ENCODE peak calls at places on chromosomes 16 and 17, in ten cellular contexts. O, C, F, L, N, Z, X, U, Y and Q are unnamed samples.

GRCh38 chr17:15289285-15290185 is 24.4 kb upstream of the PMP22 start:
- DNase-seq in O (no peak), C (no peak), F (no peak), L (no peak), N (no peak), Z (no peak), X (peak; percentile 82), U (no peak), Y (no peak), Q (no peak)

GRCh38 chr17:68291836-68292688 is 767 bp downstream of the ARSG start:
- DNase-seq in O (peak; percentile 95), C (peak; percentile 67), F (peak; percentile 28), L (peak; percentile 98), N (peak; percentile 88), Z (peak; percentile 16), X (peak; percentile 69), U (peak; percentile 79), Y (peak; percentile 88), Q (peak; percentile 62)

GRCh38 chr16:82506734-82507133 is 120.0 kb upstream of the CDH13 start:
- DNase-seq in O (no peak), C (no peak), F (no peak), L (no peak), N (no peak), Z (no peak), X (no peak), U (no peak), Y (no peak), Q (no peak)

GRCh38 chr17:65198653-65199382 is 61.6 kb downstream of the RGS9 start:
- DNase-seq in O (peak; percentile 36), C (peak; percentile 52), F (peak; percentile 22), L (peak; percentile 83), N (no peak), Z (peak; percentile 37), X (peak; percentile 75), U (no peak), Y (peak; percentile 82), Q (peak; percentile 12)

GRCh38 chr17:34561328-34561727 is 18.1 kb upstream of the TMEM132E start:
- DNase-seq in O (no peak), C (no peak), F (no peak), L (no peak), N (no peak), Z (no peak), X (no peak), U (no peak), Y (no peak), Q (no peak)

GRCh38 chr16:17459903-17460521 is 10.7 kb downstream of the XYLT1 start:
- DNase-seq in O (no peak), C (no peak), F (peak; percentile 67), L (peak; percentile 96), N (no peak), Z (no peak), X (no peak), U (no peak), Y (no peak), Q (no peak)

GRCh38 chr17:21464611-21465021 is 88.5 kb downstream of the KCNJ12 start:
- DNase-seq in O (no peak), C (no peak), F (no peak), L (no peak), N (no peak), Z (no peak), X (no peak), U (no peak), Y (peak; percentile 58), Q (no peak)

GRCh38 chr16:67857547-67858233 is 10.2 kb upstream of the CENPT start:
- DNase-seq in O (no peak), C (no peak), F (peak; percentile 82), L (no peak), N (no peak), Z (peak; percentile 92), X (peak; percentile 93), U (peak; percentile 61), Y (peak; percentile 78), Q (peak; percentile 52)

GRCh38 chr17:21674242-21674731 is 18.0 kb upstream of the KCNJ18 start:
- DNase-seq in O (no peak), C (no peak), F (no peak), L (peak; percentile 10), N (no peak), Z (no peak), X (no peak), U (no peak), Y (no peak), Q (no peak)

GRCh38 chr17:9232591-9233270 is 211.4 kb downstream of the NTN1 start:
- DNase-seq in O (no peak), C (no peak), F (peak; percentile 93), L (no peak), N (no peak), Z (no peak), X (no peak), U (no peak), Y (no peak), Q (no peak)

GRCh38 chr16:30063893-30064745 is 1.4 kb upstream of the ALDOA start:
- DNase-seq in O (peak; percentile 65), C (no peak), F (peak; percentile 84), L (peak; percentile 92), N (peak; percentile 31), Z (no peak), X (no peak), U (peak; percentile 84), Y (peak; percentile 88), Q (peak; percentile 73)

GRCh38 chr16:1871974-1872635 is at the start of gene MEIOB:
- DNase-seq in O (no peak), C (peak; percentile 43), F (no peak), L (no peak), N (no peak), Z (no peak), X (peak; percentile 24), U (no peak), Y (peak; percentile 95), Q (no peak)

GRCh38 chr16:81652798-81653505 is 126.1 kb upstream of the PLCG2 start:
- DNase-seq in O (no peak), C (no peak), F (no peak), L (no peak), N (no peak), Z (no peak), X (no peak), U (no peak), Y (peak; percentile 83), Q (no peak)

GRCh38 chr16:1993731-1994131 is 4.0 kb downstream of the SYNGR3 start:
- DNase-seq in O (no peak), C (no peak), F (no peak), L (no peak), N (no peak), Z (peak; percentile 51), X (peak; percentile 11), U (no peak), Y (no peak), Q (no peak)

GRCh38 chr17:44081681-44082080 is 11.1 kb downstream of the G6PC3 start:
- DNase-seq in O (no peak), C (no peak), F (no peak), L (no peak), N (no peak), Z (no peak), X (no peak), U (no peak), Y (no peak), Q (no peak)
- H3K36me3 ChIP-seq in O (no peaks in the 10 kb centered on the region), C (peaks cover 51% of the 10 kb centered on the region), F (no peaks in the 10 kb centered on the region), L (peaks cover 4% of the 10 kb centered on the region), N (peaks cover 16% of the 10 kb centered on the region), Z (no peaks in the 10 kb centered on the region), X (peaks cover 35% of the 10 kb centered on the region), U (peaks cover 97% of the 10 kb centered on the region), Y (peaks cover 23% of the 10 kb centered on the region), Q (peaks cover 32% of the 10 kb centered on the region)

GRCh38 chr16:84180519-84181140 is 6.2 kb downstream of the TAF1C start:
- DNase-seq in O (no peak), C (no peak), F (no peak), L (no peak), N (no peak), Z (no peak), X (no peak), U (peak; percentile 62), Y (peak; percentile 43), Q (no peak)

GRCh38 chr16:84179612-84180320 is 7.1 kb downstream of the TAF1C start:
- DNase-seq in O (no peak), C (no peak), F (no peak), L (no peak), N (no peak), Z (no peak), X (no peak), U (no peak), Y (peak; percentile 44), Q (no peak)

GRCh38 chr16:84177740-84178070 is 9.2 kb downstream of the TAF1C start:
- DNase-seq in O (no peak), C (no peak), F (peak; percentile 21), L (no peak), N (no peak), Z (peak; percentile 32), X (peak; percentile 39), U (no peak), Y (no peak), Q (no peak)

GRCh38 chr16:84178146-84178765 is 8.6 kb downstream of the TAF1C start:
- DNase-seq in O (no peak), C (no peak), F (peak; percentile 36), L (no peak), N (no peak), Z (no peak), X (no peak), U (no peak), Y (no peak), Q (no peak)

GRCh38 chr16:84178892-84179611 is 7.8 kb downstream of the TAF1C start:
- DNase-seq in O (no peak), C (no peak), F (no peak), L (no peak), N (no peak), Z (no peak), X (no peak), U (no peak), Y (peak; percentile 43), Q (no peak)
- H3K36me3 ChIP-seq in O (no peaks in the 10 kb centered on the region), C (peaks cover 42% of the 10 kb centered on the region), F (no peaks in the 10 kb centered on the region), L (no peaks in the 10 kb centered on the region), N (peaks cover 12% of the 10 kb centered on the region), Z (peaks cover under 1% of the 10 kb centered on the region), X (peaks cover 11% of the 10 kb centered on the region), U (peaks cover 60% of the 10 kb centered on the region), Y (peaks cover 22% of the 10 kb centered on the region), Q (no peaks in the 10 kb centered on the region)

DNA sequence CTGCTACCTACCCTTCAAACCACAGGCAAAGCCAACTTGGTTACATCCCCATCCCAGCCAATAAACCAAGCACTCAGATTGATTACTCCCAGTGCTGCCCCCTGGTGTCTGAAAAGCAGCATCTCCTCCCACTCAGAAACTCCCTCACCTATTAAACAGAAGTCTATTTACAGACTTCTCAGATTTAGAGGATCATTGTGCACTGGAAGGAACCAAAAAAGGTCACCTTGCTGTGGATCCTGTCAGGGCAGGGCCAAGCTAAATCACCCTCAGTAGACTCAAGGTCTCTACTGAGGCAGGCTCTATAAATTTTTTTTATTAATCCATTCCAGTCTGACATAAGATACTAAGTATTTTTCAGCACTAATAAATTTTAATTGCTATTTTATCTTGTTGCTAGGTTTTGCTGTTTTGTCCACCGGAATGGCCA is 17.6 kb downstream of the HIGD1B start:
- DNase-seq in O (peak; percentile 48), C (peak; percentile 70), F (peak; percentile 83), L (peak; percentile 86), N (peak; percentile 26), Z (peak; percentile 23), X (peak; percentile 82), U (peak; percentile 50), Y (peak; percentile 83), Q (peak; percentile 72)
- H3K36me3 ChIP-seq in O (peaks cover 39% of the 10 kb centered on the region), C (peaks cover 44% of the 10 kb centered on the region), F (no peaks in the 10 kb centered on the region), L (peaks cover 32% of the 10 kb centered on the region), N (peaks cover 70% of the 10 kb centered on the region), Z (peaks cover 5% of the 10 kb centered on the region), X (peaks cover 34% of the 10 kb centered on the region), U (peaks cover 87% of the 10 kb centered on the region), Y (peaks cover 46% of the 10 kb centered on the region), Q (peaks cover 92% of the 10 kb centered on the region)

DNA sequence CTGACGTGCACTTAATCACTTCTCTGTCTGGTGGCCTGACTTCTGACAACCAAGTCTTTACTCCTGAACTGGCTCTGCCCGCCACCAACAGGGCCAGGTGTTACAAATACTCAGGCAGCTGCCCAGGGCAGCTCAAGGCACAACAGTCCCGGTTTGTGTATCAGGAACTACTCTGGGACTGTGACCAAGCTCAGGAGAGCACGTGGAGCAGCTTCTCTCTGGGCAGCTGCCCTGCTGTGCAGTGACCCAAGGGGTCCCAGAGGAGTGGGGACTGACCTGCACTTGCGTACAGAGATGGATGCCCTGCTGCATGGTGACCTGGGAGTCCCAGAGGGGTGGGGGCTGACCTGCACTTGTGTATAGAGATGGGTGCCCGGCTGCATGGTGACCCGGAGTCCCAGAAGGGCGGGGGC is 21.9 kb downstream of the LITAFD start:
- DNase-seq in O (no peak), C (no peak), F (no peak), L (no peak), N (no peak), Z (no peak), X (no peak), U (no peak), Y (no peak), Q (no peak)
- H3K36me3 ChIP-seq in O (peaks cover 56% of the 10 kb centered on the region), C (peaks cover 52% of the 10 kb centered on the region), F (no peaks in the 10 kb centered on the region), L (peaks cover 43% of the 10 kb centered on the region), N (peaks cover 82% of the 10 kb centered on the region), Z (peaks cover 5% of the 10 kb centered on the region), X (peaks cover 70% of the 10 kb centered on the region), U (peaks cover 99% of the 10 kb centered on the region), Y (peaks cover 45% of the 10 kb centered on the region), Q (peaks cover 52% of the 10 kb centered on the region)